ENCODE peak calls at places on chromosomes 12 and 14, in four cellular contexts. K is fibroblast of mammary gland, L is tibial artery, Y is glomerular endothelial cell. O is an unnamed sample.

GRCh38 chr14:100654814-100655795 is 67.9 kb upstream of the BEGAIN start:
- DNase-seq in K (no peak), L (no peak), Y (no peak), O (no peak)

GRCh38 chr12:12510141-12510540 is 52.5 kb downstream of the DUSP16 start:
- DNase-seq in K (peak), L (no peak), Y (no peak), O (peak)

GRCh38 chr14:60622920-60623263 is 26.4 kb downstream of the SIX1 start:
- DNase-seq in K (peak), L (no peak), Y (no peak), O (no peak)

GRCh38 chr12:104050436-104050835 is 449 bp upstream of the GLT8D2 start:
- DNase-seq in K (peak), L (no peak), Y (no peak), O (no peak)

GRCh38 chr12:21666722-21667121 is 9.1 kb upstream of the LDHB start:
- DNase-seq in K (no peak), L (no peak), Y (no peak), O (peak)

GRCh38 chr14:45658917-45659299 is 405.9 kb upstream of the MIS18BP1 start:
- DNase-seq in K (no peak), L (no peak), Y (no peak), O (no peak)

GRCh38 chr12:40331886-40332285 is 107.1 kb downstream of the LRRK2 start:
- DNase-seq in K (peak), L (no peak), Y (no peak), O (no peak)

GRCh38 chr14:96146131-96146771 is 58.4 kb upstream of the BDKRB2 start:
- DNase-seq in K (peak), L (peak), Y (no peak), O (peak)

GRCh38 chr14:58107947-58108552 is 44.0 kb downstream of the ARMH4 start:
- DNase-seq in K (peak), L (no peak), Y (peak), O (peak)

GRCh38 chr12:14400599-14400998 is 35.1 kb downstream of the ATF7IP start:
- DNase-seq in K (no peak), L (no peak), Y (no peak), O (no peak)

GRCh38 chr14:36579001-36579555 is 3.3 kb downstream of the NKX2-8 start:
- DNase-seq in K (no peak), L (no peak), Y (no peak), O (no peak)

GRCh38 chr12:94873368-94874085 is 130.0 kb downstream of the NDUFA12 start:
- DNase-seq in K (no peak), L (no peak), Y (no peak), O (no peak)

GRCh38 chr14:70856851-70857498 is 47.7 kb upstream of the MAP3K9 start:
- DNase-seq in K (peak), L (no peak), Y (no peak), O (no peak)

GRCh38 chr12:12725956-12726542 is 8.9 kb downstream of the CDKN1B start:
- DNase-seq in K (no peak), L (no peak), Y (no peak), O (no peak)

GRCh38 chr12:31220633-31221565 is 105.1 kb downstream of the SINHCAF start:
- DNase-seq in K (peak), L (no peak), Y (no peak), O (no peak)

GRCh38 chr12:4579305-4580097 is 17.5 kb downstream of the DYRK4 start:
- DNase-seq in K (peak), L (no peak), Y (no peak), O (no peak)

GRCh38 chr12:459430-460258 is at the start of gene B4GALNT3:
- DNase-seq in K (peak), L (peak), Y (no peak), O (no peak)

GRCh38 chr14:29925736-29926135 is 1.9 kb downstream of the PRKD1 start:
- DNase-seq in K (peak), L (no peak), Y (no peak), O (no peak)

GRCh38 chr14:93889739-93890138 is 37.4 kb upstream of the FAM181A start:
- DNase-seq in K (no peak), L (no peak), Y (no peak), O (no peak)